ENCODE peak calls at places on chromosome 10, in four cellular contexts. A is CD8-positive, alpha-beta T cell; G is left ventricle myocardium inferior; M is PC-3. E is an unnamed sample.

GRCh38 chr10:88974446-88975376 is 15.9 kb upstream of the FAS start:
- DNase-seq in G (no peak), M (peak; percentile 27), A (no peak), E (no peak)

GRCh38 chr10:91613411-91614253 is 19.2 kb downstream of the PPP1R3C start:
- DNase-seq in G (no peak), A (no peak), M (peak; percentile 93), E (no peak)

GRCh38 chr10:15367296-15367830 is 3.7 kb downstream of the FAM171A1 start:
- DNase-seq in G (no peak), A (no peak), M (no peak), E (no peak)

GRCh38 chr10:47458466-47459154 is 25.3 kb downstream of the ANXA8 start:
- DNase-seq in A (no peak), M (peak; percentile 67), G (no peak), E (no peak)

GRCh38 chr10:1544929-1545328 is 192.4 kb downstream of the ADARB2 start:
- DNase-seq in A (no peak), G (no peak), M (no peak), E (no peak)

GRCh38 chr10:99312501-99312900 is 16.7 kb upstream of the CNNM1 start:
- DNase-seq in A (no peak), M (no peak), G (no peak), E (no peak)

GRCh38 chr10:129958118-129958685 is 5.9 kb downstream of the EBF3 start:
- DNase-seq in G (no peak), M (no peak), A (no peak), E (no peak)

GRCh38 chr10:28293238-28294168 is 9.4 kb downstream of the MPP7 start:
- DNase-seq in A (no peak), M (no peak), G (no peak), E (no peak)

GRCh38 chr10:89829262-89829886 is 128.0 kb downstream of the KIF20B start:
- DNase-seq in A (no peak), G (no peak), M (no peak), E (no peak)

GRCh38 chr10:54776622-54777021 is 24.4 kb downstream of the PCDH15 start:
- DNase-seq in M (no peak), G (no peak), A (no peak), E (no peak)

GRCh38 chr10:24153016-24153415 is 55.9 kb upstream of the KIAA1217 start:
- DNase-seq in M (no peak), G (no peak), A (no peak), E (no peak)

GRCh38 chr10:131084791-131085585 is 226.5 kb downstream of the TCERG1L start:
- DNase-seq in A (no peak), M (no peak), G (no peak), E (no peak)

GRCh38 chr10:92241158-92241500 is 49.7 kb downstream of the CPEB3 start:
- DNase-seq in A (no peak), G (no peak), M (no peak), E (no peak)

GRCh38 chr10:16988900-16989299 is 140.7 kb downstream of the CUBN start:
- DNase-seq in G (no peak), A (no peak), M (no peak), E (no peak)

GRCh38 chr10:19778996-19779395 is 37.2 kb upstream of the PLXDC2 start:
- DNase-seq in M (no peak), G (no peak), A (no peak), E (no peak)

GRCh38 chr10:122126763-122127659 is 138.0 kb downstream of the TACC2 start:
- DNase-seq in M (peak; percentile 88), A (no peak), G (no peak), E (no peak)

GRCh38 chr10:132296671-132297443 is 10.9 kb downstream of the STK32C start:
- DNase-seq in M (no peak), A (no peak), G (peak; percentile 1), E (peak; percentile 22)

GRCh38 chr10:45044290-45044689 is 43.6 kb downstream of the ZNF22 start:
- DNase-seq in M (no peak), A (no peak), G (no peak), E (no peak)

GRCh38 chr10:89805599-89806013 is 104.2 kb downstream of the KIF20B start:
- DNase-seq in G (no peak), M (no peak), A (no peak), E (no peak)

GRCh38 chr10:62075414-62075813 is 173.9 kb downstream of the ARID5B start:
- DNase-seq in M (no peak), G (no peak), A (no peak), E (no peak)

GRCh38 chr10:124388476-124388822 is 30.3 kb downstream of the OAT start:
- DNase-seq in G (no peak), A (no peak), M (no peak), E (no peak)

GRCh38 chr10:124385627-124386185 is 33.0 kb downstream of the OAT start:
- DNase-seq in A (no peak), M (no peak), G (no peak), E (no peak)

GRCh38 chr10:124386186-124387077 is 32.3 kb downstream of the OAT start:
- DNase-seq in M (no peak), G (no peak), A (no peak), E (no peak)

GRCh38 chr10:124388823-124389612 is 29.7 kb downstream of the OAT start:
- DNase-seq in G (peak; percentile 90), M (peak; percentile 86), A (peak; percentile 92), E (peak; percentile 87)

GRCh38 chr10:124387078-124387874 is 31.4 kb downstream of the OAT start:
- DNase-seq in G (no peak), M (no peak), A (no peak), E (no peak)
- TF ChIP-seq CTCF in G (no peak), M (no peak), A (no peak), E (no peak)

DNA sequence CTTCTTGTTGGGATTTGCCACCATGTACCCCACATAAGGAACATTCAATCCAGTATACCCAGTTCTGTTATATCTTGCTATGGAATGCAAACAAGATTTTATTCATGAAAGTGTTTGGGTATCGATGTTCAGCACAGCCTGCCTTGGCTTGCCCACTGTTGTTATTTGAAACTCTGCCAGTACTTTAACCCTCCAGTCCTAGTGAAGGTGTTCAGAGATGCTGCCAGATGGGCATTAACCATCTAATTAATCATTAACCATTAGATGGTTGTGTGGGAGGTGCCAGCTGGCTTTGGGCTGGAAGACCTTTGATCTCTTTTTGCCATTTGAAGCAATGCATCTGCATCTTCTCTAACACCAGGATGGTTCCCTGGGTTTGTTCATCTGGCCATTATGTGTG is 363.0 kb downstream of the SH2D4B start:
- DNase-seq in M (no peak), A (no peak), G (no peak), E (no peak)
- H3K4me1 ChIP-seq in M (no peaks in the 10 kb centered on the region), A (no peaks in the 10 kb centered on the region), G (no peaks in the 10 kb centered on the region), E (no peaks in the 10 kb centered on the region)

DNA sequence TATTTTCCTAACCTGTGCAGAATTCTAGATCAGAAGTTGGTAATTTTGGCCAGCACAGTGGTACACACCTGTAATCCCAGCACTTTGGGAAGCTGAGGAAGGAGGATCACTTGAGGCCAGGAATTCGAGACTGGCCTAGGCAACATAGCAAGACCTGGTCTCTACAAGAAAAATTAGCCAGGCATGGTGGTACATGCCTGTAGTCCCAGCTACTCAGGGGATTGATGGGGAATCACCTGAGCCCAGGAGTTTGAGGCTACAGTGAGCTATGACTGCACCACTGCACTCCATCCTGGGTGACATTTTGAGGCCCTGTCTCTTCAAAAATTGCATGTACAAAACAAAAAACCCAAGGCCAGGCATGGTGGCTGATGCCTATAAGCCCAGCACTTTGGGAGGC is 8.6 kb downstream of the PGAM1 start:
- DNase-seq in A (no peak), M (no peak), G (no peak), E (no peak)
- H3K36me3 ChIP-seq in A (peaks cover 44% of the 10 kb centered on the region), M (peaks cover 26% of the 10 kb centered on the region), G (peaks cover 89% of the 10 kb centered on the region), E (no peaks in the 10 kb centered on the region)

GRCh38 chr10:94963901-94964300 is 25.4 kb downstream of the CYP2C9 start:
- DNase-seq in G (no peak), M (peak; percentile 51), A (no peak), E (no peak)
- TF ChIP-seq CTCF in G (peak; percentile 63), M (peak; percentile 63), A (no peak), E (no peak)

DNA sequence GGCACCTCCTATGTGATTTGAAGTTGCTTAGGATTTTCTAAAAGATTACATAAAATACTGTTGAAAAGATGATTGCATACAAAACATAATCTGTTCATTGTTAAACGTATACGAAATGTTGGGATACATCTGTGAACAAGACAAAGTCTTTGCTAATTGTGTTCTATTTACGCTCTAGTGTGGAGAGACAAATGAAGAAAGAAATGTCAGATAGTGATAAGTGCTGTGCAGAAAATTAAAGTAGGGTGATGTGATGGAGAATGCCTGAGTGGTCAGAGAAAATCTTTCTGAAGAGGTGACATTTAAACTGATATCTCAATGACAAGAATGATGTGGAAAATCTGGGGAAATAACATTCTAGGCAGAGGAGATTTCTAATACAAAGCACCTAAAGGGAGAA is 13.4 kb upstream of the ZRANB1 start:
- DNase-seq in A (no peak), M (no peak), G (no peak), E (no peak)
- H3K4me1 ChIP-seq in A (peaks cover 12% of the 10 kb centered on the region), M (peaks cover 22% of the 10 kb centered on the region), G (peaks cover 54% of the 10 kb centered on the region), E (peaks cover 6% of the 10 kb centered on the region)